ENCODE peak calls at places on chromosomes 11 and 22, in four cellular contexts. One of them, this sample, is unnamed.

GRCh38 chr11:57515332-57516060 is at the start of gene SLC43A1:
- DNase-seq in HepG2: peak
- DNase-seq in WTC11: peak
- DNase-seq in K562: peak
- DNase-seq in this sample: no peak

GRCh38 chr11:32006799-32007388 is 84.0 kb upstream of the RCN1 start:
- DNase-seq in HepG2: peak
- DNase-seq in WTC11: peak
- DNase-seq in K562: peak
- DNase-seq in this sample: peak

GRCh38 chr11:112511271-112511670 is 250.6 kb upstream of the PLET1 start:
- DNase-seq in HepG2: no peak
- DNase-seq in WTC11: no peak
- DNase-seq in K562: no peak
- DNase-seq in this sample: no peak

GRCh38 chr11:126988655-126989054 is 11.9 kb downstream of the KIRREL3 start:
- DNase-seq in HepG2: no peak
- DNase-seq in WTC11: no peak
- DNase-seq in K562: no peak
- DNase-seq in this sample: no peak

GRCh38 chr22:43827926-43828710 is 16.0 kb upstream of the EFCAB6 start:
- DNase-seq in HepG2: no peak
- DNase-seq in WTC11: no peak
- DNase-seq in K562: no peak
- DNase-seq in this sample: peak

GRCh38 chr22:32545801-32546200 is 71.2 kb downstream of the FBXO7 start:
- DNase-seq in HepG2: peak
- DNase-seq in WTC11: no peak
- DNase-seq in K562: no peak
- DNase-seq in this sample: no peak

GRCh38 chr22:19679476-19680099 is 34.7 kb upstream of the SEPTIN5 start:
- DNase-seq in HepG2: no peak
- DNase-seq in WTC11: peak
- DNase-seq in K562: peak
- DNase-seq in this sample: peak

GRCh38 chr11:134999490-135000066 is 587.5 kb upstream of the B3GAT1 start:
- DNase-seq in HepG2: no peak
- DNase-seq in WTC11: no peak
- DNase-seq in K562: no peak
- DNase-seq in this sample: no peak

GRCh38 chr11:57974830-57975229 is 48.9 kb upstream of the OR9Q1 start:
- DNase-seq in HepG2: no peak
- DNase-seq in WTC11: no peak
- DNase-seq in K562: no peak
- DNase-seq in this sample: no peak

DNA sequence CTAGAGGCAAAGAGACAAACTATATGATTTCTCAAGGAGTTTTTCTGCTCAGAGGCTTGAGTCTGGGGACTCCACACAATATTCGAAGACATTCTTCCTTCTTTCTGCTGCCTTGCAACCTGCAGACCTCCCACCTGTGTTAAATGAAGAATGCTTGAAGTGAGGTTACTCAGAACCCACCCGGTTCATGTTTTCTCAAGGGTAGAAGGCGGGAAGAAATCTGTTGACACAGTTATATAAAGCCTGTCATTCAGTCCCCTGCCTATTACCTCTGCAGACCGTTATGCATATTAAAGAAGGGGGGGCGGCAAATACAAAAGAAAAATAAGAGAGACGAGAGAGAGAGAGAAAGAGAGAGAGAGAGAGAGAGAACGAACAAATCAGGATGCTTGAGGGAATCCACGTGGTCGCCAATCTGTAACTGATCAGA is 2.2 kb upstream of the KMT2A start:
- DNase-seq in HepG2: peak
- DNase-seq in WTC11: no peak
- DNase-seq in K562: no peak
- DNase-seq in this sample: no peak
- TF ChIP-seq HMGXB4 in HepG2: no peak
- TF ChIP-seq HMGXB4 in WTC11: no peak
- TF ChIP-seq HMGXB4 in K562: no peak
- TF ChIP-seq HMGXB4 in this sample: no peak

GRCh38 chr11:86262387-86262786 is 17.8 kb downstream of the EED start:
- DNase-seq in HepG2: no peak
- DNase-seq in WTC11: no peak
- DNase-seq in K562: no peak
- DNase-seq in this sample: no peak
- TF ChIP-seq HMGXB4 in HepG2: no peak
- TF ChIP-seq HMGXB4 in WTC11: no peak
- TF ChIP-seq HMGXB4 in K562: no peak
- TF ChIP-seq HMGXB4 in this sample: no peak

DNA sequence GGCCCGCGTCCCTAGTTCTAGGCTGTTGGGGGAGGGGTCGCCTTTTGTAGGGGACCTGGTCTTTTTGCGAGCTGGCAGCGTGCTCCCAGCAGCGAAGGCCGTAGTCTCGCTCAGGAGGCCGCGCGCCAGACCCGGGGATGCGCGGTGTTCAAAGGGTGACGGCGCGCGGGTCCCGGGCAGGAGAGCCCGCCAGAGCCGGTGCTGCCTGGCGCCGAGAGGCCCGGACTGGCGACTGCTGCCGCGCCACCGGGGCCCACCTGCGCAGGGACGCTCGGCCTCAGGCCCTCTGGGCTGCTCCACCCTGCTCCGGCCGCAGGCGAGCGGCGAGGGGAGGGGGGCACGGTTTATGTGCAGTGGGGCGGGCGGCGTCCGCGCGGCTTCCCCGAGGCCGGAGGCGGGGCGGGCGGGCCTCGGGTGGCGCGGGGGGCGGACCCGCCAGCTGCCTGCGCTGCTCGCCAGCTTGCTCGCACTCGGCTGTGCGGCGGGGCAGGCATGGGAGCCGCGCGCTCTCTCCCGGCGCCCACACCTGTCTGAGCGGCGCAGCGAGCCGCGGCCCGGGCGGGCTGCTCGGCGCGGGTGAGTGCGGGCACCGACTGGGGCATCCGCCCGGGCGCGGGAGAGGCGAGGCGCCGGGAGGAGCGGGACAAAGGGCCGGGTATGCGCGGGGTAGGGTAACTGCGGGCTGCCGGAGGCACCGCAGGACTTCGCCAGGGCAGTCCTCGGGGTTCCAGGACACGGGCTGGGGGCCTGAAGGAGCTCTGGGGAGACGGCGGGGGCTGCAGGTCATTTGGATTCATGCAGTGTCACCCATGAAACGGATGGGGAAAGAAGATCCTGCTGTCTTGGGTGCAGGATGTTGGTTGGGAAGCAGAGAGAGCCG is at the start of gene PRSS23:
- DNase-seq in HepG2: no peak
- DNase-seq in WTC11: peak
- DNase-seq in K562: peak
- DNase-seq in this sample: peak
- TF ChIP-seq HMGXB4 in HepG2: no peak
- TF ChIP-seq HMGXB4 in WTC11: peak
- TF ChIP-seq HMGXB4 in K562: no peak
- TF ChIP-seq HMGXB4 in this sample: no peak

GRCh38 chr11:68889948-68890446 is 13.6 kb downstream of the MRPL21 start:
- DNase-seq in HepG2: no peak
- DNase-seq in WTC11: peak
- DNase-seq in K562: peak
- DNase-seq in this sample: peak
- TF ChIP-seq HMGXB4 in HepG2: no peak
- TF ChIP-seq HMGXB4 in WTC11: no peak
- TF ChIP-seq HMGXB4 in K562: no peak
- TF ChIP-seq HMGXB4 in this sample: no peak

GRCh38 chr11:69209936-69210659 is 54.4 kb downstream of the SMIM38 start:
- DNase-seq in HepG2: peak
- DNase-seq in WTC11: peak
- DNase-seq in K562: peak
- DNase-seq in this sample: no peak

GRCh38 chr11:69208190-69209037 is 52.7 kb downstream of the SMIM38 start:
- DNase-seq in HepG2: no peak
- DNase-seq in WTC11: no peak
- DNase-seq in K562: no peak
- DNase-seq in this sample: no peak

GRCh38 chr11:69209038-69209350 is 53.3 kb downstream of the SMIM38 start:
- DNase-seq in HepG2: no peak
- DNase-seq in WTC11: peak
- DNase-seq in K562: no peak
- DNase-seq in this sample: no peak

GRCh38 chr11:69210660-69211035 is 54.9 kb downstream of the SMIM38 start:
- DNase-seq in HepG2: no peak
- DNase-seq in WTC11: no peak
- DNase-seq in K562: no peak
- DNase-seq in this sample: no peak

DNA sequence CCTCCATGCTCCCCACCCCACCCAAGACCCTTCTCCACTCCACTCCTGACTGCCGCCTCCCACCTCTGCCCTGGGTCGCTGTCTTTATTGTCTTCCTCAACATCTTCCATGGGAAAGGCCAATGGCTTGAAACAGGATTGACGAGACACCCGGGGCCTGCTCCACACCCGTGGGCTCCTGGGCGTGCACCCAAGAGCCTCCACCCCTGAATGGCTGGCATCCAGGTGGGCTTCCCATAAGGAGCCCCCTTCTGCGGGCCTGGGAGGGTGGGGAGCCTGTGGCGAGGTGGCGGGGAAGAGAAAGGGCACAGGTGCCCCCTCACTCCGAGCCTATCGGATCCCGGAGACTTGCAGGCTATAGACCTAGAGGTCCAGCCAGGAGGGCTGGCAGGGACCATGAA is 53.7 kb downstream of the SMIM38 start:
- DNase-seq in HepG2: no peak
- DNase-seq in WTC11: no peak
- DNase-seq in K562: no peak
- DNase-seq in this sample: no peak
- TF ChIP-seq HMGXB4 in HepG2: no peak
- TF ChIP-seq HMGXB4 in WTC11: no peak
- TF ChIP-seq HMGXB4 in K562: no peak
- TF ChIP-seq HMGXB4 in this sample: no peak

GRCh38 chr11:34473603-34474169 is 35.0 kb downstream of the CAT start:
- DNase-seq in HepG2: no peak
- DNase-seq in WTC11: no peak
- DNase-seq in K562: no peak
- DNase-seq in this sample: no peak
- TF ChIP-seq HMGXB4 in HepG2: no peak
- TF ChIP-seq HMGXB4 in WTC11: no peak
- TF ChIP-seq HMGXB4 in K562: no peak
- TF ChIP-seq HMGXB4 in this sample: no peak

GRCh38 chr11:14386895-14387480 is 28.0 kb upstream of the RRAS2 start:
- DNase-seq in HepG2: no peak
- DNase-seq in WTC11: peak
- DNase-seq in K562: no peak
- DNase-seq in this sample: no peak
- TF ChIP-seq HMGXB4 in HepG2: no peak
- TF ChIP-seq HMGXB4 in WTC11: no peak
- TF ChIP-seq HMGXB4 in K562: no peak
- TF ChIP-seq HMGXB4 in this sample: no peak

GRCh38 chr11:100574894-100575769 is 112.0 kb upstream of the ARHGAP42 start:
- DNase-seq in HepG2: peak
- DNase-seq in WTC11: no peak
- DNase-seq in K562: no peak
- DNase-seq in this sample: peak
- TF ChIP-seq HMGXB4 in HepG2: no peak
- TF ChIP-seq HMGXB4 in WTC11: no peak
- TF ChIP-seq HMGXB4 in K562: no peak
- TF ChIP-seq HMGXB4 in this sample: no peak

GRCh38 chr11:67277231-67277961 is 11.1 kb downstream of the GRK2 start:
- DNase-seq in HepG2: no peak
- DNase-seq in WTC11: peak
- DNase-seq in K562: peak
- DNase-seq in this sample: no peak

GRCh38 chr11:67273260-67273990 is 7.2 kb downstream of the GRK2 start:
- DNase-seq in HepG2: no peak
- DNase-seq in WTC11: peak
- DNase-seq in K562: no peak
- DNase-seq in this sample: no peak

GRCh38 chr11:67276821-67277230 is 10.6 kb downstream of the GRK2 start:
- DNase-seq in HepG2: no peak
- DNase-seq in WTC11: peak
- DNase-seq in K562: peak
- DNase-seq in this sample: no peak

GRCh38 chr11:67274768-67275605 is 8.7 kb downstream of the GRK2 start:
- DNase-seq in HepG2: no peak
- DNase-seq in WTC11: peak
- DNase-seq in K562: no peak
- DNase-seq in this sample: no peak

GRCh38 chr11:67275606-67276409 is 9.5 kb downstream of the GRK2 start:
- DNase-seq in HepG2: no peak
- DNase-seq in WTC11: peak
- DNase-seq in K562: no peak
- DNase-seq in this sample: no peak
- TF ChIP-seq HMGXB4 in HepG2: no peak
- TF ChIP-seq HMGXB4 in WTC11: no peak
- TF ChIP-seq HMGXB4 in K562: no peak
- TF ChIP-seq HMGXB4 in this sample: no peak

DNA sequence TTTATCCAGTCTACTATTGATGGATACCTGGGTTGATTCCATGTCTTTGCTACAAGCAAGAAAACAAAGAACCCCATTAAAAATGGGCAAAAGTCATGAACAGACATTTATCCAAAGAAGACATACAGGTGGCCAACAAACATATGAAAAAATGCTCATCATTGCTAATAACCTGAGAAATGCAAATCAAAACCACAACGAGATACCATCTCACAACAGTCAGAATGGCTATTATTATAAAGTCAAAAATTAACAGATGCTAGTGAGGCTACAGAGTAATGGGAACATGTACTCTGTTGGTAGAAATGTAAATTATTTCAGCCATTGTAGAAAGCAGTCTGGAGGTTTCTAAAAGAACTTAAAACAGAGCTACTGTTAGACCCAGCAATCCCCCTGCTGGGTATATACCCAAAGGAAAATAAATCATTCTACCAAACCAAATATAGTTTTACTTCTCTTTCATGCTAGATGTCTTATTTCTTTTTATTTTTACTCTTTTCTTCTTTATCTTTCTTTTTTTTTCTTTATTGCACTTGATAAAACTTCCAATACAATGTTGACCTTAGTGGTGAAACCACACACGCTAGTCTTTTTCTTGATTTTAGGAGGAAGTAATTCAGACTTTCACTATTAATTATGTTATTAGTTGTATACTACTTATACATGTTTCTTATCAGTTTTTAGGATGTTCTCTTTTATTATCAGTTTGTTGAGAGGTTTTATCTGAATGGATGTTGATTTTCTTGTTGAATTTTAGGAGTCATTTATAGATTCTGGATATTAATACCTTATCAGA is 14.3 kb downstream of the TRIM22 start:
- DNase-seq in HepG2: no peak
- DNase-seq in WTC11: no peak
- DNase-seq in K562: no peak
- DNase-seq in this sample: no peak
- TF ChIP-seq HMGXB4 in HepG2: no peak
- TF ChIP-seq HMGXB4 in WTC11: no peak
- TF ChIP-seq HMGXB4 in K562: no peak
- TF ChIP-seq HMGXB4 in this sample: no peak

This sample was measured in A549.